ENCODE peak calls at places on chromosomes 4 and X, in five cellular contexts. One of them, this sample, is unnamed.

GRCh38 chr4:184281231-184282139 is 63.8 kb upstream of the ENPP6 start:
- ATAC-seq in upper lobe of left lung: no peak
- ATAC-seq in HepG2: no peak
- ATAC-seq in GM12878: peak; percentile 48
- ATAC-seq in A549: no peak
- ATAC-seq in this sample: no peak

GRCh38 chr4:182878633-182879495 is 38.3 kb downstream of the DCTD start:
- ATAC-seq in GM12878: no peak
- ATAC-seq in HepG2: peak; percentile 21
- ATAC-seq in A549: peak; percentile 55
- ATAC-seq in upper lobe of left lung: peak; percentile 9
- ATAC-seq in this sample: no peak

GRCh38 chrX:132610536-132610935 is 121.7 kb upstream of the MBNL3 start:
- ATAC-seq in A549: no peak
- ATAC-seq in upper lobe of left lung: no peak
- ATAC-seq in HepG2: no peak
- ATAC-seq in GM12878: no peak
- ATAC-seq in this sample: no peak

GRCh38 chr4:40909363-40909876 is 159.7 kb downstream of the NSUN7 start:
- ATAC-seq in upper lobe of left lung: no peak
- ATAC-seq in HepG2: no peak
- ATAC-seq in GM12878: peak; percentile 34
- ATAC-seq in A549: no peak
- ATAC-seq in this sample: no peak

GRCh38 chr4:109432203-109432602 is 1.4 kb upstream of the SEC24B start:
- ATAC-seq in upper lobe of left lung: no peak
- ATAC-seq in HepG2: no peak
- ATAC-seq in A549: no peak
- ATAC-seq in GM12878: no peak
- ATAC-seq in this sample: no peak

GRCh38 chrX:48490661-48491060 is 14.7 kb downstream of the FTSJ1 start:
- ATAC-seq in HepG2: no peak
- ATAC-seq in GM12878: no peak
- ATAC-seq in upper lobe of left lung: no peak
- ATAC-seq in A549: no peak
- ATAC-seq in this sample: no peak

GRCh38 chr4:26076896-26077295 is 162.9 kb downstream of the SMIM20 start:
- ATAC-seq in HepG2: no peak
- ATAC-seq in A549: no peak
- ATAC-seq in upper lobe of left lung: no peak
- ATAC-seq in GM12878: no peak
- ATAC-seq in this sample: no peak

GRCh38 chrX:154037754-154038153 is 18.1 kb upstream of the IRAK1 start:
- ATAC-seq in upper lobe of left lung: no peak
- ATAC-seq in GM12878: no peak
- ATAC-seq in HepG2: peak; percentile 92
- ATAC-seq in A549: no peak
- ATAC-seq in this sample: no peak

GRCh38 chrX:45806410-45807121 is 605.9 kb upstream of the DIPK2B start:
- ATAC-seq in GM12878: peak; percentile 88
- ATAC-seq in A549: no peak
- ATAC-seq in upper lobe of left lung: peak; percentile 81
- ATAC-seq in HepG2: no peak
- ATAC-seq in this sample: no peak

GRCh38 chr4:57080781-57081650 is 29.2 kb downstream of the IGFBP7 start:
- ATAC-seq in upper lobe of left lung: peak; percentile 62
- ATAC-seq in GM12878: no peak
- ATAC-seq in A549: peak; percentile 72
- ATAC-seq in HepG2: peak; percentile 61
- ATAC-seq in this sample: peak; percentile 70

GRCh38 chr4:14906805-14907204 is 95.5 kb upstream of the CPEB2 start:
- ATAC-seq in upper lobe of left lung: no peak
- ATAC-seq in A549: no peak
- ATAC-seq in HepG2: no peak
- ATAC-seq in GM12878: no peak
- ATAC-seq in this sample: no peak

GRCh38 chr4:119184128-119184527 is 28.4 kb upstream of the USP53 start:
- ATAC-seq in HepG2: no peak
- ATAC-seq in upper lobe of left lung: no peak
- ATAC-seq in GM12878: no peak
- ATAC-seq in A549: no peak
- ATAC-seq in this sample: no peak

GRCh38 chrX:124194903-124195302 is 137.6 kb upstream of the TEX13D start:
- ATAC-seq in HepG2: no peak
- ATAC-seq in A549: no peak
- ATAC-seq in GM12878: no peak
- ATAC-seq in upper lobe of left lung: peak; percentile 91
- ATAC-seq in this sample: peak; percentile 76

GRCh38 chrX:101230636-101231035 is 11.1 kb downstream of the DRP2 start:
- ATAC-seq in GM12878: no peak
- ATAC-seq in HepG2: no peak
- ATAC-seq in A549: no peak
- ATAC-seq in upper lobe of left lung: no peak
- ATAC-seq in this sample: no peak

GRCh38 chr4:61277785-61278184 is 77.7 kb downstream of the ADGRL3 start:
- ATAC-seq in A549: no peak
- ATAC-seq in HepG2: no peak
- ATAC-seq in upper lobe of left lung: no peak
- ATAC-seq in GM12878: no peak
- ATAC-seq in this sample: no peak

DNA sequence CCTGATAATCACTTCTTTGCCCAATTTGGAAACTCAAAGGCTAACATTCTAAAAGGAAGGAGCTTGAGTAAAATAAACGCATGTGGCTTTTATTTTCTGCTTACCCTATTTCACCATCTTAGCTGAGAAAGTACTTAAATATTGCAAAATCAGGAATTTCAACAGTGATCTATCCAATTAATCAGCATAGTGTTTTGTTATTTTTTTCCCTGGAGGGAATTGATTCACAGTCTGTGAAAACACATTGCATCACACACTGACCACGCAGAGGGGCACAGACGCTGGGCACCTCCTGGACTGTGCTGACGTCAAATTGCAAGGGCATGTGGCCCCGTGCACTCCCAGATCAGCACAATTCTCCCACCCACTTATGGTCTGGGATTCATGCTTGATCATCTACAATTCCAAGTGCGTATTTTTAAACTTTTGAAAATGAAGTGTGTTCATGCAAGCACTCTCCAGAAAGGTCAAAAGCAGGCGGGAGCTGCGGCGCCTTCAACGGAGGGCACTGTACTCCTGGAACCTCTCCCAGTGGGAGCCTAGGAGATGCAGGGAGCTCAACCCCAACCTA is 320.6 kb upstream of the PPARGC1A start:
- ATAC-seq in upper lobe of left lung: peak; percentile 93
- ATAC-seq in A549: peak; percentile 80
- ATAC-seq in HepG2: no peak
- ATAC-seq in GM12878: no peak
- ATAC-seq in this sample: peak; percentile 86
- TF ChIP-seq EP300 in upper lobe of left lung: no peak
- TF ChIP-seq EP300 in A549: peak; percentile 88
- TF ChIP-seq EP300 in HepG2: no peak
- TF ChIP-seq EP300 in GM12878: no peak
- TF ChIP-seq EP300 in this sample: no peak

GRCh38 chr4:2799444-2799911 is 6.6 kb downstream of the SH3BP2 start:
- ATAC-seq in upper lobe of left lung: peak; percentile 12
- ATAC-seq in HepG2: no peak
- ATAC-seq in A549: no peak
- ATAC-seq in GM12878: no peak
- ATAC-seq in this sample: no peak

GRCh38 chr4:2798399-2799301 is 5.8 kb downstream of the SH3BP2 start:
- ATAC-seq in upper lobe of left lung: peak; percentile 45
- ATAC-seq in GM12878: peak; percentile 60
- ATAC-seq in HepG2: no peak
- ATAC-seq in A549: no peak
- ATAC-seq in this sample: peak; percentile 50

GRCh38 chr4:2796261-2797187 is 3.6 kb downstream of the SH3BP2 start:
- ATAC-seq in GM12878: no peak
- ATAC-seq in upper lobe of left lung: no peak
- ATAC-seq in A549: peak; percentile 77
- ATAC-seq in HepG2: no peak
- ATAC-seq in this sample: no peak

GRCh38 chr4:2797188-2797544 is 4.3 kb downstream of the SH3BP2 start:
- ATAC-seq in A549: no peak
- ATAC-seq in GM12878: no peak
- ATAC-seq in HepG2: no peak
- ATAC-seq in upper lobe of left lung: no peak
- ATAC-seq in this sample: no peak

GRCh38 chr4:2797545-2798305 is 4.8 kb downstream of the SH3BP2 start:
- ATAC-seq in HepG2: no peak
- ATAC-seq in GM12878: no peak
- ATAC-seq in A549: no peak
- ATAC-seq in upper lobe of left lung: no peak
- ATAC-seq in this sample: no peak
- H3K4me1 ChIP-seq in HepG2: peaks cover 86% of the 10 kb centered on the region
- H3K4me1 ChIP-seq in GM12878: peaks cover 59% of the 10 kb centered on the region
- H3K4me1 ChIP-seq in A549: peaks cover 73% of the 10 kb centered on the region
- H3K4me1 ChIP-seq in upper lobe of left lung: peaks cover 87% of the 10 kb centered on the region
- H3K4me1 ChIP-seq in this sample: peaks cover 68% of the 10 kb centered on the region

DNA sequence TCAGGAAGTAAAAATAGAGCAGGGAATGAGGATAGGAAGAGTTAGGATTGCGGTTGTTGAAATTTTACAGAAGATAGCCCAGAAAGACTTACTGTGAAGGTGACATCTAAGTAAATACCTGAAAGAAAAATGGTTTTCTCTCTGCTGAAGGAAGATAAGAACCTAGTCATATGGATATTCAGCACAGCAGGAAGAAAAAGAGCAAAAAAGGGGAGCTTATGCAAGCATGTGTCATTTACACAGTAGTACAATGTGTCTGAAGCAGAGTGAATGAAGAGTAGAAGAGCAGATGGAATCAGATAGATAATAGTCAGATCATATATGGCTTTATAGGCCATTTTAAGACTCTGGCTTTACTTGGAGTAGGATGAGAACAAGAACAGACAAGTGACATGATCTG is 126.9 kb upstream of the TENT5D start:
- ATAC-seq in GM12878: no peak
- ATAC-seq in upper lobe of left lung: no peak
- ATAC-seq in HepG2: no peak
- ATAC-seq in A549: no peak
- ATAC-seq in this sample: no peak
- TF ChIP-seq EP300 in GM12878: no peak
- TF ChIP-seq EP300 in upper lobe of left lung: no peak
- TF ChIP-seq EP300 in HepG2: no peak
- TF ChIP-seq EP300 in A549: no peak
- TF ChIP-seq EP300 in this sample: no peak

DNA sequence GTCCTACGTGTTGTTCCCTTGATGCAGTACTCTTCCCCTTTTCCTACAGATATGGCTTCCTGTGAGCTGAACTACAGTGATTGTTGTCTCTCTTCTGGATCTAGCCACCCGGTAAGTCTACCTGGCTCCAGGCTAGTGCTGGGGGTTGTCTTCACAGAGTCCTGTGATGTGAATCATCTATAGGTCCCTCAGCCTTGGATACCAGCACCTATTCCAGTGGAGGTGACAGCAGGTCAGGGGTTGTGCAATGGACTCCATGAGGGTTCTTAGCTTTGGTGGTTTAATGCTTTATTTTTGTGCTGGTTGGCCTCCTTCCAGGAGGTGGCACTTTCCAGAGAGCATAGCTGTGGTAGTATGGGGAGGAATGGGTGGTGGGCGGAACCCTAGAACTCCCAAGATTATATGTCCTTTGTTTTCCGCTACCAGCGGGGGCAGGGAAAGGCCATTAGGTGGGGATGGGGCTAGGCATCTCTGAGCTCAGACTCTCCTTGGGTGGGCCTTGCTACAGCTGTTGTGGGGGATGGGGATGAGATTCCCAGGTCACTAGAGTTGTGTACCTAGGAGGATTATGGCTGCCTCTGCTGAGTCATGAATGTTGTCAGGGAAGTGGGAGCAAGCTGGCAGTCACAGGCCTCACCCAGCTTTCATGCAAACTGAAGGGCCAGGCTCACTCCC is 121.4 kb upstream of the ANKRD50 start:
- ATAC-seq in upper lobe of left lung: no peak
- ATAC-seq in GM12878: no peak
- ATAC-seq in A549: no peak
- ATAC-seq in HepG2: no peak
- ATAC-seq in this sample: no peak
- H3K4me1 ChIP-seq in upper lobe of left lung: no peaks in the 10 kb centered on the region
- H3K4me1 ChIP-seq in GM12878: no peaks in the 10 kb centered on the region
- H3K4me1 ChIP-seq in A549: no peaks in the 10 kb centered on the region
- H3K4me1 ChIP-seq in HepG2: no peaks in the 10 kb centered on the region
- H3K4me1 ChIP-seq in this sample: no peaks in the 10 kb centered on the region